ENCODE peak calls at places on chromosomes 13 and 19, in six cellular contexts. I is stimulated activated CD8-positive, alpha-beta memory T cell treated with anti-CD3 and anti-CD28 coated beads, Interleukin-4, amount 100 ng/mL, for 48 hours; O is stomach; J is activated T-cell treated with anti-CD3 and anti-CD28 coated beads for 1 hour; U is kidney epithelial cell; G is NCI-H2081. F is an unnamed sample.

GRCh38 chr13:112956516-112957294 is 12.3 kb upstream of the MCF2L start:
- DNase-seq in I (no peak), O (no peak), J (no peak), U (no peak), G (no peak), F (no peak)

GRCh38 chr13:51033431-51034185 is 77.5 kb downstream of the C13orf42 start:
- DNase-seq in I (no peak), O (no peak), J (no peak), U (no peak), G (peak), F (no peak)

GRCh38 chr19:3575260-3575741 is 2.6 kb downstream of the HMG20B start:
- DNase-seq in I (peak), O (peak), J (no peak), U (no peak), G (no peak), F (peak)

GRCh38 chr13:88751994-88752393 is 1080.8 kb downstream of the SLITRK5 start:
- DNase-seq in I (no peak), O (no peak), J (no peak), U (no peak), G (peak), F (no peak)

GRCh38 chr13:25886438-25887214 is 165.2 kb downstream of the SHISA2 start:
- DNase-seq in I (no peak), O (no peak), J (no peak), U (peak), G (no peak), F (peak)

GRCh38 chr19:17340871-17341357 is 3.6 kb downstream of the GTPBP3 start:
- DNase-seq in I (no peak), O (no peak), J (no peak), U (no peak), G (no peak), F (no peak)

GRCh38 chr13:113584870-113585671 is 518 bp downstream of the TFDP1 start:
- DNase-seq in I (peak), O (peak), J (no peak), U (no peak), G (peak), F (no peak)

GRCh38 chr19:15123900-15124299 is 16.7 kb downstream of the SYDE1 start:
- DNase-seq in I (no peak), O (peak), J (no peak), U (no peak), G (peak), F (peak)

GRCh38 chr19:55695511-55696290 is 20.7 kb downstream of the EPN1 start:
- DNase-seq in I (no peak), O (no peak), J (no peak), U (no peak), G (no peak), F (no peak)

GRCh38 chr19:35975608-35976214 is 19.3 kb upstream of the SDHAF1 start:
- DNase-seq in I (no peak), O (no peak), J (no peak), U (no peak), G (no peak), F (no peak)

F was measured in RPMI7951.